ENCODE peak calls at places on chromosomes 12 and 14, in eight cellular contexts. One of them, this sample, is unnamed.

GRCh38 chr14:96797943-96798349 is 764 bp downstream of the VRK1 start:
- DNase-seq in AML-193: peak; percentile 47
- DNase-seq in anterior cingulate cortex: no peak
- DNase-seq in NCI-H1417: peak; percentile 73
- DNase-seq in heart left ventricle: no peak
- DNase-seq in kidney glomerular epithelial cell: no peak
- DNase-seq in Daoy: no peak
- DNase-seq in activated CD4-positive, alpha-beta T cell treated with anti-CD3 and anti-CD28 coated beads for 36 hours: no peak
- DNase-seq in this sample: no peak

GRCh38 chr12:1474059-1474537 is 120.3 kb downstream of the FBXL14 start:
- DNase-seq in activated CD4-positive, alpha-beta T cell treated with anti-CD3 and anti-CD28 coated beads for 36 hours: peak; percentile 41
- DNase-seq in AML-193: peak; percentile 41
- DNase-seq in NCI-H1417: no peak
- DNase-seq in anterior cingulate cortex: no peak
- DNase-seq in heart left ventricle: no peak
- DNase-seq in kidney glomerular epithelial cell: peak; percentile 99
- DNase-seq in Daoy: peak; percentile 95
- DNase-seq in this sample: peak; percentile 97

GRCh38 chr12:32024884-32025599 is 65.8 kb downstream of the RESF1 start:
- DNase-seq in kidney glomerular epithelial cell: no peak
- DNase-seq in NCI-H1417: no peak
- DNase-seq in heart left ventricle: no peak
- DNase-seq in anterior cingulate cortex: no peak
- DNase-seq in Daoy: no peak
- DNase-seq in AML-193: no peak
- DNase-seq in activated CD4-positive, alpha-beta T cell treated with anti-CD3 and anti-CD28 coated beads for 36 hours: no peak
- DNase-seq in this sample: no peak

GRCh38 chr14:64646103-64646502 is 58.1 kb upstream of the PLEKHG3 start:
- DNase-seq in activated CD4-positive, alpha-beta T cell treated with anti-CD3 and anti-CD28 coated beads for 36 hours: no peak
- DNase-seq in anterior cingulate cortex: no peak
- DNase-seq in Daoy: no peak
- DNase-seq in kidney glomerular epithelial cell: no peak
- DNase-seq in heart left ventricle: no peak
- DNase-seq in AML-193: no peak
- DNase-seq in NCI-H1417: no peak
- DNase-seq in this sample: peak; percentile 12

GRCh38 chr12:4822572-4822971 is 87.1 kb upstream of the KCNA1 start:
- DNase-seq in NCI-H1417: no peak
- DNase-seq in Daoy: no peak
- DNase-seq in AML-193: no peak
- DNase-seq in heart left ventricle: no peak
- DNase-seq in activated CD4-positive, alpha-beta T cell treated with anti-CD3 and anti-CD28 coated beads for 36 hours: no peak
- DNase-seq in anterior cingulate cortex: no peak
- DNase-seq in kidney glomerular epithelial cell: no peak
- DNase-seq in this sample: no peak

GRCh38 chr12:84814664-84815245 is 97.8 kb downstream of the SLC6A15 start:
- DNase-seq in kidney glomerular epithelial cell: no peak
- DNase-seq in NCI-H1417: no peak
- DNase-seq in anterior cingulate cortex: no peak
- DNase-seq in Daoy: peak; percentile 19
- DNase-seq in activated CD4-positive, alpha-beta T cell treated with anti-CD3 and anti-CD28 coated beads for 36 hours: no peak
- DNase-seq in heart left ventricle: no peak
- DNase-seq in AML-193: no peak
- DNase-seq in this sample: peak; percentile 75

GRCh38 chr12:112430929-112431328 is 12.2 kb downstream of the PTPN11 start:
- DNase-seq in NCI-H1417: no peak
- DNase-seq in Daoy: no peak
- DNase-seq in AML-193: no peak
- DNase-seq in kidney glomerular epithelial cell: no peak
- DNase-seq in activated CD4-positive, alpha-beta T cell treated with anti-CD3 and anti-CD28 coated beads for 36 hours: peak; percentile 51
- DNase-seq in anterior cingulate cortex: no peak
- DNase-seq in heart left ventricle: no peak
- DNase-seq in this sample: no peak

GRCh38 chr12:31647106-31647505 is 12.4 kb upstream of the ETFBKMT start:
- DNase-seq in activated CD4-positive, alpha-beta T cell treated with anti-CD3 and anti-CD28 coated beads for 36 hours: no peak
- DNase-seq in anterior cingulate cortex: no peak
- DNase-seq in AML-193: no peak
- DNase-seq in kidney glomerular epithelial cell: no peak
- DNase-seq in NCI-H1417: peak; percentile 38
- DNase-seq in Daoy: peak; percentile 15
- DNase-seq in heart left ventricle: no peak
- DNase-seq in this sample: no peak

GRCh38 chr12:14577344-14577743 is 9.7 kb upstream of the PLBD1 start:
- DNase-seq in activated CD4-positive, alpha-beta T cell treated with anti-CD3 and anti-CD28 coated beads for 36 hours: no peak
- DNase-seq in heart left ventricle: no peak
- DNase-seq in kidney glomerular epithelial cell: peak; percentile 21
- DNase-seq in anterior cingulate cortex: no peak
- DNase-seq in AML-193: peak; percentile 92
- DNase-seq in Daoy: no peak
- DNase-seq in NCI-H1417: no peak
- DNase-seq in this sample: peak; percentile 35

GRCh38 chr12:103880299-103881142 is 39.5 kb upstream of the NT5DC3 start:
- DNase-seq in anterior cingulate cortex: no peak
- DNase-seq in AML-193: no peak
- DNase-seq in kidney glomerular epithelial cell: peak; percentile 86
- DNase-seq in NCI-H1417: peak; percentile 96
- DNase-seq in Daoy: peak; percentile 89
- DNase-seq in activated CD4-positive, alpha-beta T cell treated with anti-CD3 and anti-CD28 coated beads for 36 hours: no peak
- DNase-seq in heart left ventricle: no peak
- DNase-seq in this sample: peak; percentile 32

GRCh38 chr12:7130791-7131501 is 775 bp downstream of the CLSTN3 start:
- DNase-seq in kidney glomerular epithelial cell: peak; percentile 48
- DNase-seq in AML-193: peak; percentile 13
- DNase-seq in activated CD4-positive, alpha-beta T cell treated with anti-CD3 and anti-CD28 coated beads for 36 hours: peak; percentile 71
- DNase-seq in heart left ventricle: peak; percentile 59
- DNase-seq in Daoy: peak; percentile 66
- DNase-seq in anterior cingulate cortex: peak; percentile 22
- DNase-seq in NCI-H1417: peak; percentile 75
- DNase-seq in this sample: peak; percentile 26